ENCODE peak calls at places on chromosomes 16 and 17, in five cellular contexts. U, Q, M, T and O are unnamed samples.

GRCh38 chr17:78805301-78805700 is 23.2 kb upstream of the CYTH1 start:
- DNase-seq in Q (no peak), M (no peak), U (no peak), T (no peak), O (no peak)

GRCh38 chr16:89280546-89281188 is 63.2 kb downstream of the ZNF778 start:
- DNase-seq in M (no peak), U (no peak), Q (no peak), T (no peak), O (no peak)

GRCh38 chr16:16067127-16067526 is 117.7 kb downstream of the ABCC1 start:
- DNase-seq in U (no peak), T (no peak), M (no peak), Q (no peak), O (no peak)

GRCh38 chr17:74177018-74177450 is 26.4 kb upstream of the RPL38 start:
- DNase-seq in M (no peak), U (no peak), T (no peak), Q (no peak), O (no peak)

GRCh38 chr17:70906808-70907207 is 737.5 kb downstream of the KCNJ2 start:
- DNase-seq in M (peak; percentile 11), U (no peak), Q (no peak), T (no peak), O (no peak)

GRCh38 chr16:83847371-83848225 is 39.8 kb downstream of the HSBP1 start:
- DNase-seq in T (peak; percentile 87), M (no peak), U (no peak), Q (no peak), O (no peak)

GRCh38 chr17:53628011-53628410 is 194.7 kb upstream of the KIF2B start:
- DNase-seq in U (no peak), M (peak; percentile 40), T (no peak), Q (no peak), O (no peak)

GRCh38 chr16:74075393-74075792 is 221.2 kb upstream of the PSMD7 start:
- DNase-seq in U (no peak), Q (no peak), T (no peak), M (no peak), O (no peak)

GRCh38 chr17:56038136-56038535 is 115.1 kb upstream of the ANKFN1 start:
- DNase-seq in M (no peak), T (no peak), U (no peak), Q (no peak), O (no peak)

GRCh38 chr16:57959804-57960203 is 11.1 kb downstream of the CNGB1 start:
- DNase-seq in U (no peak), Q (no peak), T (no peak), M (no peak), O (no peak)